ENCODE peak calls at places on chromosomes 4 and X, in six cellular contexts. J is activated T-cell treated with anti-CD3 and anti-CD28 coated beads for 1 hour; T is CD4-positive, alpha-beta memory T cell; O is T follicular helper cell; K is left colon; F is dermis blood vessel endothelial cell. R is an unnamed sample.

GRCh38 chr4:71141125-71141524 is 147.7 kb downstream of the DCK start:
- DNase-seq in J (no peak), T (no peak), O (no peak), K (no peak), F (no peak), R (no peak)

GRCh38 chrX:18949902-18950301 is 34.0 kb downstream of the PHKA2 start:
- DNase-seq in J (no peak), T (no peak), O (no peak), K (no peak), F (no peak), R (no peak)

GRCh38 chrX:38880460-38880859 is 79.2 kb downstream of the MID1IP1 start:
- DNase-seq in J (no peak), T (no peak), O (no peak), K (no peak), F (peak), R (no peak)

GRCh38 chr4:66569228-66569627 is 898.9 kb upstream of the EPHA5 start:
- DNase-seq in J (no peak), T (no peak), O (no peak), K (no peak), F (no peak), R (no peak)

GRCh38 chr4:122458625-122459024 is 2.1 kb upstream of the IL2 start:
- DNase-seq in J (no peak), T (peak), O (peak), K (no peak), F (peak), R (no peak)

GRCh38 chr4:76407440-76408119 is 13.4 kb downstream of the CCDC158 start:
- DNase-seq in J (no peak), T (no peak), O (no peak), K (no peak), F (no peak), R (no peak)

GRCh38 chr4:169906104-169906503 is 120.1 kb downstream of the MFAP3L start:
- DNase-seq in J (no peak), T (no peak), O (no peak), K (no peak), F (no peak), R (no peak)

GRCh38 chrX:9515464-9515863 is 50.6 kb downstream of the TBL1X start:
- DNase-seq in J (no peak), T (no peak), O (no peak), K (no peak), F (peak), R (no peak)

GRCh38 chr4:8860096-8860891 is 11.3 kb downstream of the HMX1 start:
- DNase-seq in J (no peak), T (no peak), O (no peak), K (no peak), F (no peak), R (no peak)

GRCh38 chr4:124019749-124020549 is 623.4 kb downstream of the SPRY1 start:
- DNase-seq in J (no peak), T (no peak), O (no peak), K (no peak), F (no peak), R (no peak)

GRCh38 chr4:80058740-80059139 is 14.3 kb downstream of the ANTXR2 start:
- DNase-seq in J (no peak), T (peak), O (peak), K (no peak), F (no peak), R (no peak)

GRCh38 chr4:147723316-147723715 is 8.6 kb upstream of the ARHGAP10 start:
- DNase-seq in J (no peak), T (no peak), O (no peak), K (no peak), F (no peak), R (peak)

GRCh38 chr4:109729563-109730293 is at the start of gene PLA2G12A:
- DNase-seq in J (peak), T (peak), O (peak), K (peak), F (peak), R (peak)

GRCh38 chr4:154124539-154125255 is 335.8 kb upstream of the SFRP2 start:
- DNase-seq in J (no peak), T (no peak), O (no peak), K (no peak), F (no peak), R (no peak)

GRCh38 chr4:24856586-24856985 is 56.3 kb downstream of the CCDC149 start:
- DNase-seq in J (no peak), T (no peak), O (no peak), K (no peak), F (peak), R (no peak)

GRCh38 chr4:177190995-177191568 is 118.6 kb upstream of the NEIL3 start:
- DNase-seq in J (no peak), T (no peak), O (no peak), K (no peak), F (no peak), R (no peak)

GRCh38 chr4:15928883-15929282 is 9.7 kb downstream of the FGFBP1 start:
- DNase-seq in J (no peak), T (no peak), O (no peak), K (no peak), F (no peak), R (no peak)

GRCh38 chr4:36304138-36304681 is 22.8 kb downstream of the DTHD1 start:
- DNase-seq in J (no peak), T (no peak), O (no peak), K (no peak), F (no peak), R (no peak)

GRCh38 chr4:175536852-175537453 is 275.1 kb downstream of the GPM6A start:
- DNase-seq in J (no peak), T (no peak), O (no peak), K (no peak), F (peak), R (no peak)

GRCh38 chr4:168511780-168512467 is 15.1 kb downstream of the PALLD start:
- DNase-seq in J (peak), T (peak), O (peak), K (no peak), F (no peak), R (peak)

GRCh38 chr4:42306221-42307109 is 90.8 kb upstream of the SHISA3 start:
- DNase-seq in J (no peak), T (no peak), O (no peak), K (no peak), F (no peak), R (no peak)